ENCODE peak calls at places on chromosomes 13 and 19, in six cellular contexts. One of them, this sample, is unnamed.

GRCh38 chr19:32673573-32673972 is 1.4 kb downstream of the ANKRD27 start:
- DNase-seq in nephron progenitor cell: no peak
- DNase-seq in HS-5: no peak
- DNase-seq in NCI-H748 treated with DMSO at 0.1 percent for 48 hours: no peak
- DNase-seq in NCI-H1436 treated with DMSO at 0.1 percent for 48 hours: no peak
- DNase-seq in CD4-positive, alpha-beta T cell: no peak
- DNase-seq in this sample: no peak

GRCh38 chr13:31768351-31768750 is 29.0 kb downstream of the RXFP2 start:
- DNase-seq in nephron progenitor cell: no peak
- DNase-seq in CD4-positive, alpha-beta T cell: no peak
- DNase-seq in NCI-H1436 treated with DMSO at 0.1 percent for 48 hours: no peak
- DNase-seq in NCI-H748 treated with DMSO at 0.1 percent for 48 hours: no peak
- DNase-seq in HS-5: no peak
- DNase-seq in this sample: no peak

GRCh38 chr13:49443327-49443688 is 556 bp downstream of the CAB39L start:
- DNase-seq in HS-5: peak
- DNase-seq in NCI-H748 treated with DMSO at 0.1 percent for 48 hours: peak
- DNase-seq in NCI-H1436 treated with DMSO at 0.1 percent for 48 hours: no peak
- DNase-seq in CD4-positive, alpha-beta T cell: peak
- DNase-seq in nephron progenitor cell: no peak
- DNase-seq in this sample: peak

GRCh38 chr13:81487151-81487550 is 1146.2 kb upstream of the SPRY2 start:
- DNase-seq in HS-5: no peak
- DNase-seq in NCI-H1436 treated with DMSO at 0.1 percent for 48 hours: no peak
- DNase-seq in nephron progenitor cell: peak
- DNase-seq in CD4-positive, alpha-beta T cell: no peak
- DNase-seq in NCI-H748 treated with DMSO at 0.1 percent for 48 hours: peak
- DNase-seq in this sample: no peak

GRCh38 chr13:73162912-73163911 is 104.4 kb downstream of the KLF5 start:
- DNase-seq in NCI-H748 treated with DMSO at 0.1 percent for 48 hours: no peak
- DNase-seq in HS-5: no peak
- DNase-seq in nephron progenitor cell: no peak
- DNase-seq in CD4-positive, alpha-beta T cell: no peak
- DNase-seq in NCI-H1436 treated with DMSO at 0.1 percent for 48 hours: no peak
- DNase-seq in this sample: no peak

GRCh38 chr19:55097864-55098715 is 19.3 kb downstream of the PPP1R12C start:
- DNase-seq in HS-5: no peak
- DNase-seq in NCI-H1436 treated with DMSO at 0.1 percent for 48 hours: no peak
- DNase-seq in CD4-positive, alpha-beta T cell: no peak
- DNase-seq in NCI-H748 treated with DMSO at 0.1 percent for 48 hours: no peak
- DNase-seq in nephron progenitor cell: no peak
- DNase-seq in this sample: no peak

GRCh38 chr19:11063434-11063833 is 25.8 kb upstream of the LDLR start:
- DNase-seq in NCI-H1436 treated with DMSO at 0.1 percent for 48 hours: no peak
- DNase-seq in NCI-H748 treated with DMSO at 0.1 percent for 48 hours: no peak
- DNase-seq in CD4-positive, alpha-beta T cell: no peak
- DNase-seq in HS-5: no peak
- DNase-seq in nephron progenitor cell: no peak
- DNase-seq in this sample: no peak

GRCh38 chr19:28640506-28640905 is 572.4 kb downstream of the UQCRFS1 start:
- DNase-seq in nephron progenitor cell: no peak
- DNase-seq in CD4-positive, alpha-beta T cell: no peak
- DNase-seq in NCI-H748 treated with DMSO at 0.1 percent for 48 hours: no peak
- DNase-seq in HS-5: no peak
- DNase-seq in NCI-H1436 treated with DMSO at 0.1 percent for 48 hours: no peak
- DNase-seq in this sample: no peak

GRCh38 chr19:38851622-38852230 is 1.9 kb upstream of the HNRNPL start:
- DNase-seq in HS-5: no peak
- DNase-seq in CD4-positive, alpha-beta T cell: peak
- DNase-seq in nephron progenitor cell: peak
- DNase-seq in NCI-H748 treated with DMSO at 0.1 percent for 48 hours: peak
- DNase-seq in NCI-H1436 treated with DMSO at 0.1 percent for 48 hours: peak
- DNase-seq in this sample: peak

GRCh38 chr13:93249259-93249917 is 22.8 kb downstream of the GPC6 start:
- DNase-seq in nephron progenitor cell: no peak
- DNase-seq in NCI-H1436 treated with DMSO at 0.1 percent for 48 hours: no peak
- DNase-seq in HS-5: peak
- DNase-seq in NCI-H748 treated with DMSO at 0.1 percent for 48 hours: no peak
- DNase-seq in CD4-positive, alpha-beta T cell: no peak
- DNase-seq in this sample: no peak

GRCh38 chr13:75425216-75426009 is 56.6 kb downstream of the TBC1D4 start:
- DNase-seq in nephron progenitor cell: no peak
- DNase-seq in NCI-H748 treated with DMSO at 0.1 percent for 48 hours: no peak
- DNase-seq in CD4-positive, alpha-beta T cell: no peak
- DNase-seq in NCI-H1436 treated with DMSO at 0.1 percent for 48 hours: no peak
- DNase-seq in HS-5: no peak
- DNase-seq in this sample: peak

This sample was measured in GM12865.